ENCODE peak calls at places on chromosomes 13 and 19, in ten cellular contexts. B is anterior cingulate cortex, Z is iris pigment epithelial cell, D is mesothelial cell of epicardium, O is type B pancreatic cell, V is nucleus accumbens, N is GM19239, C is endothelial cell, J is occipital lobe, U is NCI-H1436 treated with DMSO at 0.1 percent for 48 hours. A is an unnamed sample.

GRCh38 chr19:19816679-19817078 is 4.9 kb downstream of the ZNF506 start:
- DNase-seq in V (no peak), J (no peak), N (no peak), C (no peak), U (no peak), O (no peak), Z (no peak), D (no peak), B (no peak), A (no peak)

GRCh38 chr13:22220186-22221160 is 549.6 kb downstream of the FGF9 start:
- DNase-seq in O (no peak), D (no peak), C (no peak), V (no peak), Z (no peak), U (no peak), N (no peak), B (no peak), J (no peak), A (no peak)

GRCh38 chr19:22617614-22618325 is 16.4 kb upstream of the ZNF492 start:
- DNase-seq in J (no peak), B (no peak), O (no peak), D (no peak), Z (no peak), C (no peak), V (no peak), U (no peak), N (no peak), A (no peak)

GRCh38 chr19:47035127-47035494 is 13.3 kb downstream of the TMEM160 start:
- DNase-seq in D (no peak), C (no peak), Z (no peak), V (no peak), U (no peak), N (no peak), B (no peak), O (no peak), J (no peak), A (no peak)

GRCh38 chr13:96551540-96551939 is 442.7 kb downstream of the OXGR1 start:
- DNase-seq in Z (peak; percentile 9), O (no peak), B (no peak), D (no peak), C (no peak), U (no peak), N (no peak), V (no peak), J (peak; percentile 2), A (no peak)

GRCh38 chr13:93965587-93965986 is 513.9 kb downstream of the DCT start:
- DNase-seq in Z (no peak), J (no peak), O (no peak), U (no peak), V (no peak), C (no peak), D (no peak), N (no peak), B (no peak), A (no peak)

GRCh38 chr19:51272183-51272817 is 21.4 kb downstream of the SIGLECL1 start:
- DNase-seq in O (no peak), U (no peak), V (no peak), B (no peak), D (no peak), N (no peak), C (no peak), J (no peak), Z (no peak), A (no peak)

GRCh38 chr19:3577741-3578344 is 5.1 kb downstream of the HMG20B start:
- DNase-seq in J (no peak), B (no peak), Z (no peak), V (no peak), U (no peak), D (no peak), O (no peak), N (no peak), C (no peak), A (no peak)

GRCh38 chr19:29396925-29397324 is 128.9 kb upstream of the VSTM2B start:
- DNase-seq in B (no peak), U (no peak), J (no peak), O (no peak), V (no peak), N (no peak), C (no peak), Z (no peak), D (no peak), A (no peak)

GRCh38 chr19:37217533-37217854 is 520 bp upstream of the ZNF383 start:
- DNase-seq in Z (no peak), U (no peak), J (no peak), V (no peak), B (no peak), N (peak; percentile 68), C (no peak), D (no peak), O (no peak), A (no peak)

GRCh38 chr13:105627270-105627669 is 908.2 kb downstream of the EFNB2 start:
- DNase-seq in C (no peak), N (no peak), J (no peak), Z (peak; percentile 68), U (no peak), V (no peak), D (no peak), B (no peak), O (no peak), A (no peak)

GRCh38 chr19:27742041-27742440 is 1470.9 kb downstream of the UQCRFS1 start:
- DNase-seq in N (no peak), U (no peak), B (no peak), O (no peak), J (no peak), D (no peak), V (no peak), Z (no peak), C (no peak), A (no peak)

GRCh38 chr19:1825909-1826556 is 14.0 kb upstream of the ATP8B3 start:
- DNase-seq in D (peak; percentile 88), Z (peak; percentile 44), C (peak; percentile 84), U (no peak), J (peak; percentile 35), O (peak; percentile 87), N (peak; percentile 100), V (peak; percentile 65), B (peak; percentile 41), A (no peak)

GRCh38 chr13:100110269-100110668 is 21.4 kb downstream of the PCCA start:
- DNase-seq in C (no peak), V (no peak), Z (no peak), B (no peak), D (no peak), N (no peak), O (no peak), J (no peak), U (no peak), A (no peak)

GRCh38 chr13:85864963-85865530 is 65.8 kb upstream of the SLITRK6 start:
- DNase-seq in D (no peak), V (no peak), O (no peak), B (no peak), J (no peak), Z (peak; percentile 30), U (no peak), N (no peak), C (peak; percentile 54), A (no peak)

GRCh38 chr13:24110011-24110410 is 50.5 kb upstream of the SPATA13 start:
- DNase-seq in Z (no peak), U (no peak), C (no peak), N (no peak), J (no peak), V (peak; percentile 12), B (no peak), D (no peak), O (no peak), A (no peak)

GRCh38 chr19:54464044-54464623 is 556 bp upstream of the LENG9 start:
- DNase-seq in O (peak; percentile 85), Z (peak; percentile 85), C (peak; percentile 62), D (peak; percentile 86), V (peak; percentile 85), U (peak; percentile 93), B (peak; percentile 87), J (peak; percentile 79), N (peak; percentile 77), A (peak; percentile 48)

GRCh38 chr19:49116544-49116943 is 2.4 kb downstream of the LIN7B start:
- DNase-seq in J (no peak), U (no peak), C (no peak), O (no peak), B (no peak), N (no peak), Z (no peak), D (no peak), V (no peak), A (no peak)

GRCh38 chr13:41835871-41836270 is 125.0 kb downstream of the VWA8 start:
- DNase-seq in C (no peak), Z (peak; percentile 71), N (no peak), J (no peak), D (no peak), O (no peak), B (no peak), U (no peak), V (no peak), A (no peak)

GRCh38 chr13:79491715-79492114 is 10.8 kb downstream of the NDFIP2 start:
- DNase-seq in J (no peak), N (no peak), V (no peak), U (no peak), C (no peak), Z (peak; percentile 90), O (no peak), D (no peak), B (no peak), A (no peak)

GRCh38 chr13:45194081-45194939 is 6.5 kb downstream of the KCTD4 start:
- DNase-seq in C (peak; percentile 26), D (no peak), Z (peak; percentile 69), V (peak; percentile 80), B (peak; percentile 62), O (no peak), J (peak; percentile 59), U (no peak), N (no peak), A (no peak)

GRCh38 chr19:28022506-28022905 is 1190.4 kb downstream of the UQCRFS1 start:
- DNase-seq in O (no peak), Z (no peak), B (no peak), V (no peak), U (no peak), J (no peak), D (no peak), N (no peak), C (no peak), A (no peak)

GRCh38 chr13:71359641-71360040 is 507.4 kb downstream of the DACH1 start:
- DNase-seq in J (no peak), V (no peak), Z (peak; percentile 28), B (no peak), O (no peak), D (no peak), C (no peak), N (no peak), U (no peak), A (no peak)

GRCh38 chr19:799076-799881 is 2.0 kb downstream of the PTBP1 start:
- DNase-seq in J (no peak), O (no peak), Z (peak; percentile 53), V (no peak), B (no peak), U (no peak), C (no peak), D (no peak), N (no peak), A (no peak)

GRCh38 chr19:2145831-2146241 is 5.5 kb downstream of the AP3D1 start:
- DNase-seq in V (no peak), N (no peak), C (no peak), Z (no peak), D (no peak), J (no peak), B (no peak), U (no peak), O (no peak), A (no peak)

GRCh38 chr19:6519289-6519688 is 11.5 kb upstream of the TNFSF9 start:
- DNase-seq in Z (peak; percentile 79), J (no peak), O (no peak), C (no peak), U (no peak), D (no peak), B (no peak), N (no peak), V (no peak), A (no peak)

GRCh38 chr13:27496006-27496405 is 45.6 kb upstream of the MTIF3 start:
- DNase-seq in Z (no peak), C (no peak), N (no peak), J (no peak), O (no peak), V (no peak), B (no peak), U (no peak), D (no peak), A (no peak)

GRCh38 chr13:83498486-83499190 is 383.6 kb downstream of the SLITRK1 start:
- DNase-seq in J (no peak), U (no peak), O (no peak), B (no peak), N (no peak), Z (peak; percentile 75), C (no peak), D (no peak), V (no peak), A (no peak)